ENCODE peak calls at places on chromosomes 5 and 9, in seven cellular contexts. V is ovary; N is psoas muscle; P is breast epithelium; C is effector memory CD4-positive, alpha-beta T cell; O is hepatocyte; K is HepG2. X is an unnamed sample. For H3K36me3 and H3K9me3, the result is how much of the 10 kb centered on the place peaks cover.

GRCh38 chr5:74310967-74311930 is 329.3 kb downstream of the ENC1 start:
- DNase-seq in V (no peak), N (no peak), P (no peak), C (no peak), O (no peak), K (no peak), X (no peak)

GRCh38 chr9:96136992-96137665 is 164.8 kb downstream of the HSD17B3 start:
- DNase-seq in V (peak), N (no peak), P (no peak), C (no peak), O (peak), K (no peak), X (peak)

GRCh38 chr5:169006878-169007790 is 293.8 kb downstream of the SLIT3 start:
- DNase-seq in V (no peak), N (no peak), P (no peak), C (no peak), O (no peak), K (no peak), X (no peak)

GRCh38 chr9:21455320-21455719 is 15.1 kb downstream of the IFNA1 start:
- DNase-seq in V (no peak), N (no peak), P (no peak), C (no peak), O (peak), K (peak), X (no peak)

GRCh38 chr9:137302176-137303030 is at the start of gene NRARP:
- DNase-seq in V (peak), N (peak), P (peak), C (peak), O (peak), K (no peak), X (peak)

GRCh38 chr9:17116400-17116837 is 18.4 kb upstream of the CNTLN start:
- DNase-seq in V (no peak), N (no peak), P (no peak), C (no peak), O (peak), K (peak), X (no peak)

GRCh38 chr9:89807101-89807395 is 202.2 kb downstream of the GADD45G start:
- DNase-seq in V (no peak), N (no peak), P (no peak), C (no peak), O (no peak), K (no peak), X (no peak)

GRCh38 chr5:91668261-91668660 is 285.1 kb upstream of the ARRDC3 start:
- DNase-seq in V (no peak), N (no peak), P (no peak), C (no peak), O (no peak), K (no peak), X (no peak)

GRCh38 chr9:98654247-98654646 is 54.5 kb downstream of the GABBR2 start:
- DNase-seq in V (no peak), N (no peak), P (no peak), C (no peak), O (no peak), K (no peak), X (no peak)

GRCh38 chr5:152593388-152593787 is 188.3 kb upstream of the NMUR2 start:
- DNase-seq in V (no peak), N (no peak), P (no peak), C (no peak), O (no peak), K (peak), X (no peak)

GRCh38 chr9:91640428-91640827 is 216.8 kb upstream of the NFIL3 start:
- DNase-seq in V (no peak), N (no peak), P (no peak), C (no peak), O (no peak), K (no peak), X (no peak)

GRCh38 chr5:172906888-172907287 is 52.3 kb upstream of the RPL26L1 start:
- DNase-seq in V (no peak), N (no peak), P (no peak), C (no peak), O (no peak), K (no peak), X (no peak)

DNA sequence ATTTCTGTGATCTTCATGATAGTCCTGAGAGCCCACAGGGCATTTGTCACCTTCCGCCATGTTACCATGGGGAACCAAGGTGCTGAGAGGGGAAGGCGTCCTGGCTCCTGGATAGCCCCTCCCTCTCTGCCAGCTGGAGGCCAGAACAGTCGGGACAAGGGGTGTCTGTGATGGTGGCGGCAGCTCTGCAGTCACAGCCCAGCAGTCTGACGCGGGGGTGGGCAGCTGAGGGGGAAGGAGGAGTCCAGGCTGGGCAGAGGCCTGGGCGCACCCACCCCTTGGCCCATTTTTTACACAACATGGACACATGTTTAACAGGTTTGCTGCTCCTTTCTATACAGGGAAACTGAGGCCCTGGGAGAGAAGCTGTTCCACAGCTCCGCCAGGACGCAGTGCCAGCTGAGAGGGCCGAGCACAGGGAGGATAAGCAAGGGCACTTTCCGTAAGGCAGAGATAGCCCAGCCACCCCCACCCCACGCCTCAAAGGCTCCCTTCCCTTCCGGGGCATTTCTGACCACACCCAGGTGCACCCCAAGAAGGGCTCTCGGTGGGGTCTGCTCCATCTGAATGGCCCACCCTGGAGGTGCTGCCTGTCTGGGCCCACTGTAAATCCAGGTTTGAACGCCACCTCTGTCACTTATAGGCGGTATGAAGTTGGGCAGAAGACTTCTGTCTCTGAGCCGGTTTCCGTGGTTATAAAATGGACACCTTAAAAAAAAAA is 17.1 kb downstream of the LRRC8A start:
- DNase-seq in V (no peak), N (no peak), P (no peak), C (no peak), O (no peak), K (no peak), X (no peak)
- H3K36me3 ChIP-seq in V (under half), N (under half), P (under half), C (under half), O (under half), K (under half), X (under half)

GRCh38 chr5:103075442-103075841 is 44.5 kb downstream of the GIN1 start:
- DNase-seq in V (no peak), N (no peak), P (no peak), C (no peak), O (no peak), K (no peak), X (no peak)

GRCh38 chr5:103079796-103080195 is 40.1 kb downstream of the GIN1 start:
- DNase-seq in V (no peak), N (no peak), P (no peak), C (no peak), O (no peak), K (no peak), X (no peak)
- H3K9me3 ChIP-seq in V (under half), N (half or more), P (half or more), C (under half), O (under half), K (under half), X (under half)

GRCh38 chr5:62029303-62029702 is 276.7 kb upstream of the KIF2A start:
- DNase-seq in V (no peak), N (no peak), P (no peak), C (no peak), O (no peak), K (no peak), X (no peak)

DNA sequence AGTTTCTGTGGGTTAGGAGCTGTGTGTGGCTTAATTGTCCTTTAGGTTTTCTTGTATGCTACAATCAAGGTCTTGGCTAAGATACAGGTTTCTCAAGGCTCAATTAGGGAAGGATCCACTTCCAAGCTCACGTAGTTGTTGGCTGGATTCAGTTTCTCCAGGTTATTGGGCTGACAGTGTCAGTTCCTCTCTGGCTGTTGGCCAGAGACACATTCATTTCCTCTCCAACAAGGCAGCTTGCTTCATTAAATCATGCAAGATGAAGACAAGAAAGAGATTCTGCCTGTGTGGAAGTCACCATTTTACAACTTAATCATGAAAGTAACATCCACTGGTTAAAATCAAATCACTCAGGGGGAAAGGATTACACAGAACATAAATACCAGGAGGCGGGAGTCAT is 275.7 kb upstream of the KIF2A start:
- DNase-seq in V (no peak), N (no peak), P (no peak), C (no peak), O (no peak), K (no peak), X (no peak)
- H3K36me3 ChIP-seq in V (under half), N (under half), P (under half), C (under half), O (under half), K (under half), X (under half)

GRCh38 chr9:32518276-32518675 is 7.7 kb downstream of the RIGI start:
- DNase-seq in V (no peak), N (no peak), P (no peak), C (no peak), O (no peak), K (no peak), X (no peak)
- H3K9me3 ChIP-seq in V (under half), N (under half), P (under half), C (under half), O (under half), K (under half), X (under half)

GRCh38 chr9:88183798-88184495 is 45.7 kb upstream of the SPATA31C2 start:
- DNase-seq in V (no peak), N (no peak), P (no peak), C (no peak), O (no peak), K (no peak), X (no peak)

GRCh38 chr9:88179080-88179521 is 40.8 kb upstream of the SPATA31C2 start:
- DNase-seq in V (no peak), N (no peak), P (no peak), C (no peak), O (no peak), K (no peak), X (no peak)

GRCh38 chr9:88182501-88182900 is 44.2 kb upstream of the SPATA31C2 start:
- DNase-seq in V (no peak), N (no peak), P (no peak), C (no peak), O (no peak), K (no peak), X (no peak)

GRCh38 chr9:88177343-88177742 is 39.1 kb upstream of the SPATA31C2 start:
- DNase-seq in V (no peak), N (no peak), P (no peak), C (no peak), O (no peak), K (no peak), X (no peak)

GRCh38 chr9:88180084-88180765 is 42.0 kb upstream of the SPATA31C2 start:
- DNase-seq in V (no peak), N (no peak), P (no peak), C (no peak), O (no peak), K (no peak), X (no peak)
- H3K36me3 ChIP-seq in V (under half), N (under half), P (under half), C (under half), O (under half), K (under half), X (under half)

DNA sequence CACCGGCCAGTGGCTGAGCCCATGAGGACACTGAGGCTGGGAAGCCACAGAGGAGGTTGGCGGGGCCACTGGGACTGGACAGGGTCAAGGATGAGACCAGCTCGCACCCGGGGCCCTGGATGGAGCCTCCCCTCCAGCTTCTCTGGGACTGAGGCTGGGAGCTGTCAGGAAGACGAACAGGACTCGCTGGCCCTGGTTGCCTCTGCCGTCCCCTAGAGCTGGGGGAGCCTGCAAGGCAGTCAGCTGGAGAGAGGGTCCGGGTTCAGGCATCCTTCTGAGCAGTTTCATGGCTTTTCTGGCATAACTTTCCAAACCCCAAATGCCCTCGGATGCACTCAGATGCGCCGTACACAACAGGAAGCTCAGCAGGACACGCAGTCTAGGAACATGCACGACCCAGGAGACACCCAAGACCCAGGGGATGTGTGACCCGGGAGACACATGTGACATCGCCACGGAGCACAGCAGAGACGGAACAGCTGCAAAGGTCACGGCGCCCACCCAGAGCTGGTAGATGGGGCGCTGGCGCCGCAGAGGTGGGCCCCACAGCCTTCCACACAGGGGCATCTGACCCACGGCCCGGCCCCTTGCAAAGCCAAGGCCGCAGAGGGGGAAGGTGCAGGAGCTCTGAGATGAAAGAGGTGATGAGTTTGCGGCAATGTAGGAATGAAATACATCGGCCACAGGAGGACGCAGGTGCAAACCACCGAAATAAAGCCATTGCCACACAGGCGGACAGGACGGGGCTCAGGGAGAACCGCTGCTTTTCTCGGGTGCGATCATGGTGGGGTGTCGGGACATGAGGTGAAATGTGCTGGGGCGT is 17.1 kb downstream of the TPPP start:
- DNase-seq in V (no peak), N (peak), P (no peak), C (no peak), O (no peak), K (no peak), X (peak)
- H3K9me3 ChIP-seq in V (under half), N (under half), P (under half), C (under half), O (under half), K (under half), X (under half)

DNA sequence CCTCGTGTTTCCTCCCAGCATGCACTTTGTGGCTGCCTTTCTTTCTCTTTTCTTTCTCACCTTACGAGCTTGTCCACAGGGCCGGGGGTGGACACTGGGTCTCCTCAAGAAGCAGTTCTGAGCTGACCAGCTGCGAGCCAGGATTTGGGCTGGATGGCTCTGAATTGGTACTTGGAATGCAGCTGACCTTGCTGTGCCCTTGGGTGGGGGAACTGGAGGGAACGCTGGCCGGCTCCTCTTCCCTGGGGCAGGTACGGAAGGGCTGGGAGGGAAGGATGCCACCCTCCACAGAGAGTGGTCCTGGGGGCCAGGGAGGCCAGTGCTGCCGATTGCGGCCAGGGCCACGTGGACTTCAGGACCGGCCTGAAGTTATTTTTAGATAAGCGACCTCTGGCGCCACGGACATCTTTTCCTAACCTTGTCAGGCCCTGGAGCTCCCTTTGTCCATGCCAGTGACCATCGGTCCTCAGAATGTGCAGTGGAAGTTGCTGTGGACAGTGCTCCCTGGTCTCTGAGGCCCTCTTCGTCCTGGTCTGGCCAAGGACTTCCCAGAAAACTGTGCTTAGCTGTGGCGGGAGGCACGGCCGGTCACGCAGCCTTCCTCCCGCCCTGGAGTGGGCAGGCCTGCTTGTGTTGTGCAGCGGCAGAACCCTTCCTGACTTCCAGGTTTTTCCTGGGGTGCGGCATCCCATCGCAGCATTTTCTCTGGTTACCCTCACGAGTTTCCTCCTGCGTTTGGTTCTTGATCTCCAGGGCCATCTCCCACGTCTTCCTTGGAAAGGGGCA is 13.5 kb upstream of the AHRR start:
- DNase-seq in V (no peak), N (no peak), P (no peak), C (no peak), O (no peak), K (no peak), X (peak)
- H3K36me3 ChIP-seq in V (under half), N (under half), P (under half), C (half or more), O (under half), K (under half), X (under half)

GRCh38 chr5:2877520-2877919 is 126.0 kb upstream of the IRX2 start:
- DNase-seq in V (no peak), N (no peak), P (no peak), C (no peak), O (no peak), K (no peak), X (no peak)

GRCh38 chr5:2879701-2880100 is 128.2 kb upstream of the IRX2 start:
- DNase-seq in V (no peak), N (no peak), P (no peak), C (no peak), O (no peak), K (no peak), X (no peak)

GRCh38 chr5:2874099-2874498 is 122.6 kb upstream of the IRX2 start:
- DNase-seq in V (no peak), N (no peak), P (no peak), C (no peak), O (no peak), K (no peak), X (no peak)

GRCh38 chr5:2872676-2873075 is 121.2 kb upstream of the IRX2 start:
- DNase-seq in V (no peak), N (no peak), P (no peak), C (no peak), O (no peak), K (no peak), X (no peak)

GRCh38 chr5:2876183-2876582 is 124.7 kb upstream of the IRX2 start:
- DNase-seq in V (no peak), N (no peak), P (no peak), C (no peak), O (no peak), K (no peak), X (no peak)
- H3K9me3 ChIP-seq in V (under half), N (under half), P (under half), C (under half), O (under half), K (under half), X (under half)